ENCODE peak calls at places on chromosomes 2 and 18, in six cellular contexts. H, Q, S, R, D and E are unnamed samples.

GRCh38 chr2:46887028-46887885 is 28.3 kb downstream of the MCFD2 start:
- DNase-seq in Q (no peak), D (no peak), R (no peak), H (no peak), S (no peak), E (no peak)

GRCh38 chr18:32271649-32272324 is 81.9 kb downstream of the MEP1B start:
- DNase-seq in H (peak), S (peak), Q (no peak), R (no peak), D (peak), E (peak)

GRCh38 chr2:71155846-71156245 is 25.4 kb downstream of the MPHOSPH10 start:
- DNase-seq in Q (no peak), H (no peak), S (no peak), R (no peak), D (no peak), E (no peak)

GRCh38 chr2:187581125-187581896 is 27.1 kb upstream of the TFPI start:
- DNase-seq in D (peak), H (peak), R (no peak), Q (no peak), S (peak), E (peak)

GRCh38 chr2:23632831-23633395 is 247.9 kb downstream of the KLHL29 start:
- DNase-seq in Q (no peak), S (no peak), R (no peak), D (no peak), H (no peak), E (no peak)

GRCh38 chr2:209348453-209348852 is 75.4 kb upstream of the MAP2 start:
- DNase-seq in H (peak), R (no peak), S (no peak), D (no peak), Q (no peak), E (no peak)

GRCh38 chr2:37916512-37917082 is 8.5 kb upstream of the RMDN2 start:
- DNase-seq in D (no peak), H (no peak), R (no peak), Q (no peak), S (no peak), E (no peak)

GRCh38 chr18:49813071-49813320 is 337 bp downstream of the ACAA2 start:
- DNase-seq in S (no peak), Q (no peak), R (no peak), H (peak), D (peak), E (peak)

GRCh38 chr18:49797995-49798394 is 15.3 kb downstream of the ACAA2 start:
- DNase-seq in Q (no peak), D (no peak), H (no peak), R (no peak), S (no peak), E (no peak)

GRCh38 chr2:31228717-31229116 is 5.2 kb upstream of the EHD3 start:
- DNase-seq in D (no peak), S (no peak), H (no peak), Q (no peak), R (no peak), E (no peak)

GRCh38 chr18:75223687-75224347 is 13.2 kb downstream of the TSHZ1 start:
- DNase-seq in H (peak), S (no peak), Q (no peak), R (no peak), D (peak), E (peak)

GRCh38 chr2:23423062-23423872 is 38.3 kb downstream of the KLHL29 start:
- DNase-seq in D (no peak), H (no peak), S (no peak), Q (no peak), R (no peak), E (no peak)

GRCh38 chr2:159129807-159130206 is 156.7 kb downstream of the WDSUB1 start:
- DNase-seq in R (no peak), Q (peak), H (peak), S (no peak), D (no peak), E (no peak)

GRCh38 chr2:105812180-105813044 is 67.7 kb downstream of the NCK2 start:
- DNase-seq in Q (peak), D (no peak), H (peak), S (no peak), R (no peak), E (peak)

GRCh38 chr2:183610724-183611123 is 486.5 kb downstream of the NUP35 start:
- DNase-seq in D (peak), Q (no peak), R (no peak), H (no peak), S (no peak), E (no peak)

GRCh38 chr2:44358498-44358897 is 2.8 kb downstream of the PREPL start:
- DNase-seq in Q (no peak), S (peak), D (no peak), R (no peak), H (no peak), E (no peak)

GRCh38 chr2:85623991-85624390 is 8.0 kb downstream of the USP39 start:
- DNase-seq in R (no peak), H (no peak), S (no peak), Q (no peak), D (no peak), E (no peak)

GRCh38 chr2:175275499-175275898 is 94.0 kb upstream of the ATP5MC3 start:
- DNase-seq in Q (no peak), H (peak), D (no peak), R (no peak), S (no peak), E (no peak)

GRCh38 chr2:45814528-45814927 is 163.1 kb downstream of the PRKCE start:
- DNase-seq in H (no peak), D (no peak), S (no peak), Q (no peak), R (no peak), E (no peak)

GRCh38 chr2:237434916-237435315 is 21.0 kb upstream of the COL6A3 start:
- DNase-seq in R (peak), D (no peak), H (no peak), S (peak), Q (no peak), E (no peak)

GRCh38 chr2:5915926-5916325 is 223.7 kb downstream of the SOX11 start:
- DNase-seq in Q (no peak), D (peak), H (peak), R (no peak), S (peak), E (peak)

GRCh38 chr2:237190958-237191692 is 105.4 kb downstream of the COPS8 start:
- DNase-seq in H (no peak), S (no peak), Q (no peak), R (no peak), D (no peak), E (no peak)

GRCh38 chr2:70936165-70936978 is 672 bp downstream of the ATP6V1B1 start:
- DNase-seq in Q (no peak), R (no peak), D (no peak), H (no peak), S (no peak), E (no peak)

GRCh38 chr2:49261021-49261538 is 106.8 kb upstream of the FSHR start:
- DNase-seq in H (peak), R (no peak), S (no peak), D (no peak), Q (no peak), E (no peak)

GRCh38 chr18:3852321-3852720 is 402.3 kb downstream of the TGIF1 start:
- DNase-seq in S (no peak), H (no peak), R (no peak), D (no peak), Q (no peak), E (no peak)

GRCh38 chr2:182615036-182615435 is 101.0 kb upstream of the DNAJC10 start:
- DNase-seq in Q (no peak), R (no peak), D (no peak), H (no peak), S (no peak), E (no peak)

GRCh38 chr2:100509066-100509465 is 38.8 kb downstream of the NMS start:
- DNase-seq in R (no peak), H (no peak), D (no peak), S (no peak), Q (no peak), E (no peak)

GRCh38 chr2:85308951-85309555 is 18.7 kb downstream of the TGOLN2 start:
- DNase-seq in R (no peak), D (peak), S (no peak), Q (peak), H (peak), E (peak)

GRCh38 chr2:148048475-148049221 is 27.8 kb downstream of the MBD5 start:
- DNase-seq in Q (no peak), D (peak), H (no peak), R (no peak), S (peak), E (no peak)

GRCh38 chr2:189916651-189917050 is 132.4 kb downstream of the PMS1 start:
- DNase-seq in Q (no peak), R (no peak), S (no peak), D (no peak), H (no peak), E (no peak)

GRCh38 chr18:76144844-76145243 is 350.2 kb downstream of the ZNF516 start:
- DNase-seq in D (no peak), S (no peak), R (no peak), H (no peak), Q (no peak), E (no peak)

GRCh38 chr18:6961331-6961730 is 156.3 kb downstream of the LAMA1 start:
- DNase-seq in S (no peak), Q (no peak), H (no peak), D (no peak), R (no peak), E (no peak)

GRCh38 chr2:138381373-138381772 is 120.2 kb upstream of the SPOPL start:
- DNase-seq in S (no peak), Q (no peak), D (no peak), R (no peak), H (no peak), E (no peak)

GRCh38 chr18:33020877-33021276 is 248.1 kb upstream of the KLHL14 start:
- DNase-seq in Q (no peak), H (no peak), D (no peak), R (no peak), S (no peak), E (no peak)

GRCh38 chr18:74065366-74065765 is 82.3 kb downstream of the FBXO15 start:
- DNase-seq in S (no peak), R (no peak), Q (no peak), D (no peak), H (no peak), E (no peak)

GRCh38 chr2:150259746-150260145 is 227.7 kb downstream of the RND3 start:
- DNase-seq in Q (no peak), H (no peak), R (no peak), S (no peak), D (no peak), E (no peak)

GRCh38 chr2:62467475-62468321 is 38.3 kb downstream of the TMEM17 start:
- DNase-seq in H (no peak), Q (no peak), S (no peak), D (peak), R (no peak), E (peak)

GRCh38 chr2:83069724-83070123 is 1389.4 kb downstream of the SUCLG1 start:
- DNase-seq in R (no peak), S (no peak), D (no peak), Q (no peak), H (no peak), E (no peak)

GRCh38 chr18:75132931-75133525 is 75.9 kb downstream of the PTGR3 start:
- DNase-seq in R (no peak), H (no peak), S (no peak), D (no peak), Q (no peak), E (no peak)